ENCODE peak calls at places on chromosome 18, in nine cellular contexts. D is HCT116, A is fibroblast of lung, W is BE2C, V is HFFc6, F is neural crest cell, M is cardiac muscle cell, X is lower lobe of right lung, N is H1. I is an unnamed sample.

GRCh38 chr18:3869848-3870247 is 419.9 kb downstream of the TGIF1 start:
- DNase-seq in D (peak), A (peak), W (no peak), V (peak), F (no peak), M (peak), X (no peak), N (no peak), I (peak)

GRCh38 chr18:36546876-36547275 is 249.4 kb downstream of the FHOD3 start:
- DNase-seq in D (no peak), A (no peak), W (no peak), V (no peak), F (no peak), M (no peak), X (no peak), N (no peak), I (no peak)

GRCh38 chr18:50836521-50836957 is 16.7 kb upstream of the MRO start:
- DNase-seq in D (no peak), A (peak), W (no peak), V (peak), F (no peak), M (no peak), X (no peak), N (no peak), I (peak)

GRCh38 chr18:36821681-36822080 is 7.1 kb downstream of the TPGS2 start:
- DNase-seq in D (no peak), A (no peak), W (no peak), V (no peak), F (no peak), M (no peak), X (no peak), N (no peak), I (no peak)

GRCh38 chr18:75730249-75730648 is 302.7 kb upstream of the SMIM21 start:
- DNase-seq in D (no peak), A (no peak), W (no peak), V (no peak), F (no peak), M (no peak), X (no peak), N (no peak), I (no peak)

GRCh38 chr18:7147399-7147798 is 29.8 kb upstream of the LAMA1 start:
- DNase-seq in D (no peak), A (no peak), W (no peak), V (no peak), F (no peak), M (no peak), X (no peak), N (no peak), I (no peak)

GRCh38 chr18:9066817-9067306 is 35.6 kb upstream of the NDUFV2 start:
- DNase-seq in D (no peak), A (no peak), W (no peak), V (no peak), F (no peak), M (no peak), X (no peak), N (no peak), I (no peak)

GRCh38 chr18:77146249-77147080 is 13.9 kb upstream of the MBP start:
- DNase-seq in D (no peak), A (no peak), W (no peak), V (no peak), F (no peak), M (no peak), X (no peak), N (no peak), I (no peak)

GRCh38 chr18:77068321-77068841 is 64.2 kb downstream of the MBP start:
- DNase-seq in D (no peak), A (peak), W (no peak), V (peak), F (no peak), M (no peak), X (no peak), N (no peak), I (no peak)

GRCh38 chr18:61742555-61743429 is 150.0 kb downstream of the RNF152 start:
- DNase-seq in D (no peak), A (no peak), W (no peak), V (no peak), F (no peak), M (no peak), X (no peak), N (no peak), I (no peak)

GRCh38 chr18:75727479-75727878 is 300.0 kb upstream of the SMIM21 start:
- DNase-seq in D (peak), A (peak), W (peak), V (no peak), F (peak), M (peak), X (no peak), N (peak), I (no peak)

GRCh38 chr18:24930478-24930877 is 421.5 kb downstream of the ZNF521 start:
- DNase-seq in D (no peak), A (no peak), W (no peak), V (no peak), F (no peak), M (no peak), X (no peak), N (no peak), I (no peak)

GRCh38 chr18:38369772-38370690 is 804.4 kb upstream of the CELF4 start:
- DNase-seq in D (no peak), A (no peak), W (no peak), V (no peak), F (no peak), M (no peak), X (no peak), N (no peak), I (no peak)

GRCh38 chr18:45518770-45519169 is 96.5 kb upstream of the SLC14A2 start:
- DNase-seq in D (no peak), A (no peak), W (no peak), V (no peak), F (no peak), M (no peak), X (no peak), N (no peak), I (no peak)

GRCh38 chr18:76476665-76477561 is 18.1 kb downstream of the ZNF516 start:
- DNase-seq in D (no peak), A (peak), W (no peak), V (peak), F (no peak), M (no peak), X (no peak), N (no peak), I (peak)

GRCh38 chr18:26804474-26804873 is 61.0 kb downstream of the AQP4 start:
- DNase-seq in D (no peak), A (no peak), W (no peak), V (no peak), F (peak), M (peak), X (no peak), N (no peak), I (no peak)

GRCh38 chr18:21703241-21703820 is 1.2 kb downstream of the ABHD3 start:
- DNase-seq in D (no peak), A (peak), W (no peak), V (no peak), F (peak), M (no peak), X (no peak), N (no peak), I (no peak)

GRCh38 chr18:50803579-50803978 is 16.2 kb downstream of the MRO start:
- DNase-seq in D (no peak), A (no peak), W (no peak), V (no peak), F (no peak), M (no peak), X (no peak), N (no peak), I (no peak)

DNA sequence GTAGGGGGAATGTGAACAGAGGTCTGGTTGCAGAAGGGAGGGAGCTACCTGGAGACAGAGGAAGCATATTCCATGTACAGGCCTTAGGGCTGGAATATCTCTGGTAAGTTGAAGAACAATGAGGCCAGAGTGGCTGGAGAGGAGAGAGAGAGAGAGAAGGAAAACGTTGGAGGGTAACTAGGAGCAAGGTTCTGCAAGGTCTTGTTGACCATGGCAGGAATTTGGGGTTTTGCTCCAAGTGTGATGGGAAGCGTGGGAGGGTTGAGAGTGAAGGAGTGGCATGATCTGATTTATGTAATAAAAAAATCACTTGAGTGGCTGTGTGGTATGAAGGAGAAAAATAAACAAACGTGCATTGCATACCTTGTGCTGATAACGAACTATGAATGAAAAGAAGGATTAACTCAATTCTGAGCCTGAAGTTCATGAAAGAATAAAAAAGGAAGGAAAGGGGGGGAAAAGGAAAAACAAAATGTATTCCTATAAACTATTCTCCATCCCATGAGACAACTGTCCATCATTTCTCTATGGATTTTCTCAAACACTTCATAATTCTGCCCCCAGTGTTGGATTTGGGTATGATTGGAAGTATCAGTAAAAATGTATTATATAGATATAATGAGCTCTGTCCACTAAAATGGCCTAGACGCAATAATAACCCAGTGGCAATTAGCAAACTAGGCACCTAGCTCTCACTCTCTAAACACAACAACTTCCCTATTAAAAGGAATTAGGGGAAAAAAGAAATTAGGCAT is 59.7 kb upstream of the PMAIP1 start:
- DNase-seq in D (no peak), A (no peak), W (no peak), V (no peak), F (no peak), M (no peak), X (no peak), N (no peak), I (no peak)
- TF ChIP-seq CTCF in D (peak), A (peak), W (peak), V (peak), F (peak), M (peak), X (no peak), N (no peak), I (peak)

GRCh38 chr18:68229351-68229750 is 485.6 kb downstream of the TMX3 start:
- DNase-seq in D (no peak), A (no peak), W (no peak), V (no peak), F (no peak), M (no peak), X (no peak), N (no peak), I (no peak)
- TF ChIP-seq CTCF in D (no peak), A (no peak), W (no peak), V (no peak), F (no peak), M (no peak), X (no peak), N (no peak), I (no peak)

DNA sequence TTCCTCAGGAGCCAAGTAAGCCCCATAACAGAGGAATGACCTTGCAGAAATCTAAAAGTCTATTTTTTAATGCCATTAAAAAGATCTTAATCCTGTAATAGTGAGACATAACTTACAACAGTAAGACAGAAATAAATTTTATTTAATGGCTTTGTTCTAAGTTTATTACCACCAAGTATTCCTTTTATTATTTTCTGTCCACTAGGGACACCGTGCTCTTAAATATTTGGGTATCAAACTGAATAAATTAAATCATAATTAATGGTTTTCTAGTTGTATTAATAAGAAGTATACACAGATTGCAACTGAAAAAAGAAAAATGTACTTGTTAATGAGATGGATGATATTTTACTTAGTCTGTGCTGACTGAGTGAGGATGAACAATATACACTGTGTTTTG is 3.1 kb upstream of the B4GALT6 start:
- DNase-seq in D (no peak), A (peak), W (no peak), V (no peak), F (no peak), M (no peak), X (no peak), N (no peak), I (no peak)
- TF ChIP-seq CTCF in D (peak), A (no peak), W (no peak), V (peak), F (peak), M (peak), X (no peak), N (no peak), I (no peak)

GRCh38 chr18:5543854-5544389 is at the start of gene EPB41L3:
- DNase-seq in D (no peak), A (peak), W (no peak), V (no peak), F (peak), M (peak), X (peak), N (no peak), I (no peak)

GRCh38 chr18:5543036-5543671 is 643 bp downstream of the EPB41L3 start:
- DNase-seq in D (no peak), A (no peak), W (no peak), V (no peak), F (peak), M (peak), X (no peak), N (no peak), I (no peak)

GRCh38 chr18:5542393-5543035 is 1.3 kb downstream of the EPB41L3 start:
- DNase-seq in D (no peak), A (peak), W (no peak), V (no peak), F (peak), M (peak), X (peak), N (no peak), I (no peak)

GRCh38 chr18:5546660-5547059 is 2.9 kb upstream of the EPB41L3 start:
- DNase-seq in D (no peak), A (peak), W (no peak), V (peak), F (peak), M (peak), X (no peak), N (no peak), I (peak)
- TF ChIP-seq CTCF in D (no peak), A (peak), W (no peak), V (peak), F (peak), M (peak), X (peak), N (peak), I (peak)

GRCh38 chr18:11995445-11996189 is 14.3 kb downstream of the IMPA2 start:
- DNase-seq in D (peak), A (peak), W (peak), V (peak), F (peak), M (peak), X (peak), N (no peak), I (peak)
- TF ChIP-seq CTCF in D (peak), A (peak), W (peak), V (peak), F (peak), M (peak), X (peak), N (peak), I (peak)

DNA sequence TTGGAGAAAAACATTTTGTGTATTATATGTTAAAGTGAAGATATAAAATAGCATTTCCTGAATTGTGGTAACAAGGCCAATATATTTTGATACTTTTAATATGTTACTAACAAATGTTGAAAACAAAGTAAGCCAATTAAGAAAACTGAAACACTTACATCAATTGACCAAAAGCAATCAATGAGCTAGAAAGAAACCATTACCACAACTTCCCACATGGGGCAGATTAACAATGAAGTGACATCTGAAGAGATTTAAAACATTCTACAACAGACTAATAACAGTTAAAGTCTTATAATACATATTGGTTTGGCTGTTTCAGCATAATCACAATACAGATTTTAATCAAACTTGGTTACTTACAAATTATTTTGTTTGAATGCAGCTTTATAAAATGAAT is 282.4 kb upstream of the NETO1 start:
- DNase-seq in D (no peak), A (no peak), W (no peak), V (no peak), F (no peak), M (no peak), X (no peak), N (no peak), I (no peak)
- TF ChIP-seq CTCF in D (no peak), A (no peak), W (no peak), V (peak), F (peak), M (no peak), X (no peak), N (no peak), I (no peak)

GRCh38 chr18:54742654-54743053 is 85.6 kb upstream of the RAB27B start:
- DNase-seq in D (no peak), A (peak), W (no peak), V (peak), F (no peak), M (no peak), X (no peak), N (no peak), I (peak)
- TF ChIP-seq CTCF in D (no peak), A (no peak), W (no peak), V (no peak), F (no peak), M (peak), X (no peak), N (no peak), I (no peak)

DNA sequence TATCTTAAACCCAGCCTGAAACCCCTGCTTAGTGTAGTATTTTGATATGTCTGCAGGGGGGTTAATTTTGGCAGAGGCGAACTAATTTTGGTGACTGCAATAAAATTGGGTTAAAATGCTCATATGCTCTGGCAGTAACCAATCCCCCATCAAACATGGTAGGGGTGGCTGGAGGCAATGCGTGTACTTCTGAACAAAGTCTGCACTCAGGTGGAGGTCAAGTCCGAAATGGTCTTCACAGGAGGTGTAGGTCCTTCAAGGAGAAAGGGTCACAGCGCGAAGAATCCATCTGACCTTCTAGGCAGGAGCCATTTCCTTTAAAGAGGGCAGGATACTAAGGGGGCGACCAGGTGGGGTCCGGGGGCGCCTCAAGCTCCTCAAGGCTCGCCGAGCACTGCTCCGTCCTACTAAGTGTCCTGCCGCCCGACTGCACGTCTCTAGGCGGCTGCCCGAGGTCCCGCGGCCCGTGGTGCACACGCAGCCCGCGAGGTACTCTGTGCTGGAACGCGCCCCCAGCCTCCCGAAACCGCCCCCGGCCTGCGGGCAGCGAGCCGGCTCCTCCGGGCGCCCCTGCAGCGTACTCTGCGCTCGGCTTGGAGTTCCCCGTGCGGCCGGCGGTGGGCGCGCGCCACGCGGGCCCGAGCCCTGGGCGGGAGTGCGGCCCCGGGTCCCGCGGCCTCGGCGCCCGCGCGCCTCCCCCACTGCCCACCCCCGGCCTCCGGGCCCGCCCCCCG is 1.7 kb upstream of the LDLRAD4 start:
- DNase-seq in D (no peak), A (no peak), W (peak), V (no peak), F (peak), M (peak), X (no peak), N (no peak), I (no peak)
- TF ChIP-seq CTCF in D (peak), A (no peak), W (peak), V (no peak), F (peak), M (peak), X (peak), N (peak), I (no peak)

I was measured in AG09319.